ENCODE peak calls at places on chromosomes 2 and 18, in five cellular contexts. I is mesendoderm, U is heart right ventricle, L is adrenal gland, A is PC-9. F is an unnamed sample.

GRCh38 chr2:110869472-110870446 is 137.4 kb downstream of the ACOXL start:
- DNase-seq in L (no peak), A (peak), U (no peak), I (peak), F (no peak)

GRCh38 chr2:53130441-53130943 is 637.1 kb upstream of the CHAC2 start:
- DNase-seq in A (no peak), U (no peak), L (no peak), I (no peak), F (no peak)

GRCh38 chr18:78696698-78697435 is 282.8 kb upstream of the SALL3 start:
- DNase-seq in L (no peak), U (no peak), I (no peak), A (no peak), F (no peak)

GRCh38 chr18:48228301-48228715 is 180.9 kb downstream of the ZBTB7C start:
- DNase-seq in L (peak), A (peak), I (no peak), U (peak), F (no peak)

GRCh38 chr2:207235621-207236020 is 69.9 kb upstream of the KLF7 start:
- DNase-seq in L (no peak), U (no peak), I (no peak), A (no peak), F (no peak)

GRCh38 chr2:105344704-105345345 is 7.5 kb downstream of the C2orf49 start:
- DNase-seq in L (no peak), I (peak), U (no peak), A (peak), F (peak)

GRCh38 chr2:159712929-159713575 is 746 bp downstream of the MARCHF7 start:
- DNase-seq in L (no peak), I (no peak), U (no peak), A (no peak), F (no peak)

GRCh38 chr2:96771792-96772618 is 11.3 kb downstream of the CNNM4 start:
- DNase-seq in A (peak), U (no peak), I (peak), L (no peak), F (no peak)

GRCh38 chr2:26068602-26069298 is 34.9 kb downstream of the RAB10 start:
- DNase-seq in I (peak), L (no peak), U (no peak), A (peak), F (no peak)

GRCh38 chr18:45127395-45127794 is 446.7 kb downstream of the SETBP1 start:
- DNase-seq in A (no peak), L (no peak), I (no peak), U (no peak), F (no peak)

GRCh38 chr2:189648846-189649529 is 12.3 kb upstream of the ASNSD1 start:
- DNase-seq in I (no peak), U (no peak), A (no peak), L (no peak), F (no peak)

GRCh38 chr2:172226244-172227061 is 123.8 kb upstream of the DLX2 start:
- DNase-seq in U (no peak), A (peak), L (no peak), I (no peak), F (no peak)

GRCh38 chr18:14117611-14118010 is 14.6 kb downstream of the ZNF519 start:
- DNase-seq in U (no peak), L (no peak), A (no peak), I (no peak), F (no peak)

GRCh38 chr18:37321578-37322496 is 243.8 kb downstream of the CELF4 start:
- DNase-seq in I (no peak), A (no peak), U (no peak), L (no peak), F (peak)

GRCh38 chr2:42977236-42978174 is 185.1 kb upstream of the HAAO start:
- DNase-seq in A (no peak), L (no peak), I (no peak), U (no peak), F (no peak)

GRCh38 chr2:219207884-219208740 is 1.5 kb downstream of the ZFAND2B start:
- DNase-seq in L (peak), I (no peak), A (no peak), U (no peak), F (no peak)

GRCh38 chr2:20136149-20136548 is 84.7 kb upstream of the LAPTM4A start:
- DNase-seq in L (no peak), I (no peak), U (no peak), A (no peak), F (no peak)

GRCh38 chr2:107607054-107607453 is 219.6 kb upstream of the RGPD4 start:
- DNase-seq in L (no peak), I (no peak), U (no peak), A (no peak), F (no peak)

GRCh38 chr2:176123483-176123843 is 944 bp downstream of the HOXD9 start:
- DNase-seq in L (no peak), I (no peak), U (no peak), A (no peak), F (no peak)

GRCh38 chr2:121839584-121839983 is 84.1 kb downstream of the TSN start:
- DNase-seq in I (no peak), L (no peak), A (no peak), U (no peak), F (no peak)

GRCh38 chr2:74881626-74882298 is 47.8 kb downstream of the HK2 start:
- DNase-seq in I (no peak), L (no peak), U (no peak), A (no peak), F (no peak)

GRCh38 chr2:219634951-219635751 is 7.7 kb downstream of the SLC4A3 start:
- DNase-seq in U (peak), I (no peak), A (no peak), L (no peak), F (no peak)

GRCh38 chr2:157055660-157056199 is 201.8 kb upstream of the GALNT5 start:
- DNase-seq in U (no peak), I (no peak), L (no peak), A (peak), F (no peak)

GRCh38 chr2:12804141-12804857 is 87.6 kb downstream of the TRIB2 start:
- DNase-seq in U (no peak), L (no peak), I (no peak), A (no peak), F (no peak)

GRCh38 chr2:176454893-176455810 is 185.9 kb downstream of the MTX2 start:
- DNase-seq in I (peak), U (peak), L (peak), A (peak), F (peak)

GRCh38 chr18:3151379-3152264 is 68.1 kb downstream of the MYOM1 start:
- DNase-seq in U (no peak), I (peak), A (no peak), L (no peak), F (peak)

GRCh38 chr2:51490576-51491234 is 458.8 kb upstream of the NRXN1 start:
- DNase-seq in I (no peak), A (no peak), U (no peak), L (no peak), F (no peak)

GRCh38 chr2:23596316-23596885 is 211.4 kb downstream of the KLHL29 start:
- DNase-seq in U (no peak), L (peak), A (no peak), I (no peak), F (no peak)

GRCh38 chr2:35714883-35715282 is 640.7 kb upstream of the CRIM1 start:
- DNase-seq in I (no peak), A (no peak), U (no peak), L (no peak), F (no peak)

GRCh38 chr2:226031962-226032441 is 632.5 kb downstream of the NYAP2 start:
- DNase-seq in A (no peak), I (peak), U (no peak), L (no peak), F (peak)

GRCh38 chr2:226030369-226031077 is 631.0 kb downstream of the NYAP2 start:
- DNase-seq in U (no peak), L (peak), A (no peak), I (peak), F (peak)

DNA sequence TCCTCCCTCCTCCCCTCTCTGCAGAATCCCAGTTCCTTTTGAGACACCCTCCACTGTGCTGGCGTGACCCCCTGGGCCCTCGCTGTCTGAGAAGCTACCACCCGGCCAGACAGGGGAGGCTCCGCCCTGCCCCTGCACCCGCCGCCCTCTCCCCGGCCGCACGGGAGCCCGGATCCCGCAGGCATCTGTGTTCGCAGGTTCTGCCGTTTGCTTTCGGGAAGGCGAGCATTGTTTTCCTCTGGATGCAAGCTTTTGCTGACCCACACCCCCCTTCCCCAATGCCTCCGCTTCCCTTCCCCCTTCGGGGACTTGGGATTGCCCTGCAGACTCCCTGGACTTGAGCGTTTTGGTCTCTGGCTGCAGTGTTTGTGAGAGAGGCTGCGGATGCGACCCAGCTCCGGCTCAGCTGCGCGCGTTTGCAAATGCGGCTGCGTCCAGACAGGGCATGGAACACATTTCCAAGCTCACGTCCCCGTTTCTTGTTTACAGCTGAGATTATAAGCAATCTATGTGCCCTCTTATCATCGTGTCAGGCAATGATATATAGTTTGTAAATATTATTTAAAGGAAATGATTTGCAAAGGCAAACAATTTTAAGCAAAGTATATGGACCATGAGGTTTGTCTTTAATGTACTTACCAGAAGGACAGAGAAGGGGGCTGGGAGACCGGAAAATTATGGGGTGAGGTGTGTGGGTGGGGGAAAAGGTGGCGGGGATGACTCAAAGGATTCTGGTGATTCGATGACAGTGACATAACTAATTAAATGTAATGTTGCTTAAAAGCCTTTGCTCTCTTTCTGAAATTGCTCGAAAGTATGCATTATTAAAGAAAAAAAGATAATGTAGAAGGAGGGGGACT is 631.8 kb downstream of the NYAP2 start:
- DNase-seq in L (peak), A (peak), U (peak), I (peak), F (peak)
- H3K4me3 ChIP-seq in L (no peak), A (peak), U (peak), I (no peak), F (peak)

GRCh38 chr2:67873916-67874315 is 188.9 kb downstream of the C1D start:
- DNase-seq in I (no peak), L (no peak), A (no peak), U (no peak), F (no peak)

GRCh38 chr2:67867735-67868134 is 195.1 kb downstream of the C1D start:
- DNase-seq in I (no peak), A (no peak), L (no peak), U (no peak), F (no peak)

GRCh38 chr2:67876176-67876575 is 186.6 kb downstream of the C1D start:
- DNase-seq in I (no peak), U (no peak), L (no peak), A (no peak), F (no peak)

GRCh38 chr2:67871696-67872320 is 191.0 kb downstream of the C1D start:
- DNase-seq in L (no peak), I (no peak), A (no peak), U (no peak), F (no peak)

DNA sequence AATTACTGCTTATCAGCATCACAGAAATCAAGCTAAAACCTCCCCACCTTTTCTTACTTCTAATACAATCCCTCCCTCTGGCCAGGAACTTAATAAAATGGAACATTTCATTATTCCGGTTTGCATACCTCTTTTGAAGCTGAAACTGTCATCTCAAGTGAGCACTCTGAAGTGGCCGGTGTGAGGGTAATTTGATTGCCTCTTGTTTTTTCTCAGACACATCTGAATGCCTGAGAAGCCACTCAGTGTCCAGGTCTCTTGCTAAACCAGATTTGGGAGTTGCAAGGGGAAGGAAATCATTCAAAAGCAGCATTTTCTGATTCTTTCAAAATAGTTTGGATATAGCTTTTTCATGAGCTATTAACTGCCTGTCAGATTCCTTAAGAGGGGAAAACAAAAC is 190.3 kb downstream of the C1D start:
- DNase-seq in I (no peak), A (no peak), L (no peak), U (no peak), F (no peak)
- H3K4me3 ChIP-seq in I (no peak), A (no peak), L (no peak), U (no peak), F (no peak)

DNA sequence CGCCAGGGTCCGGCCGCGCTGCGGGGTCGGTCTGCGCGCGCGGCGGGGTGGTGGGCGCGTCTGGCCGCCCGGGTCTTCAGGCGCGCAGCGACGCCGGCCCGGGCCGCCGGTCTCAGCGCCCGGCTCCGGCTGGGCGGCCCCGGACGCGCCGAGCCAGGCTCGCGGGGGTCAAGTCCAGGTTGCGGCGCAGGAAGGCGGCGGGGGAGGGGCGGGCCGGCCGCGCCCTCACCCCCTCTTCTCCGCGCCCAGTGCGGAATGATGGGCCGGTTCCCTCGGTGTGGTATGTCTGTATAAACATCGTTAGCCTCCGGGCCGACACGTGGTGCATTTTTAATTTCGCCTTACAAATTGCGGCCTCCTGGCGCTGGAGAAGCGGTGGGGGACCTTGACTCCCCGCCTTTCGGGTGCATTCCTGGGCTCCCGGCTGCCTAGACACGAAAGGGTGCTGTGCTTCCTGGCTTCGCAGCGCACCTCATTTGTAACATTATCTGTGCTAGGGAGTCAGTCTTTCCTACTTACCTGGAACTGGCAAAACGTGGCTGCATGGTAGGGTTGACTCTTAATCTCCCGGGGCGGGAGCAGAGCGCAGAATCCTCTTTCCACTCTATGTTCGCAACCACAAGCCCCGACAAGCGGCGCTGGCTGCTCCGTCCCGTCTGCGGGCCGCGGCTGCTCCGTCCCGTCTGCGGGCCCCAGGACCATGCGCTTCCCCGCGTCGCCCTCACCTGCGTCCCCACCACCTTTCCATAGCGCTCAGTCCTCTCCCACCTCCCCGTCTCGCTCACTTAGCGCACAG is 69.0 kb downstream of the CTAGE1 start:
- DNase-seq in A (peak), I (peak), L (peak), U (peak), F (peak)
- H3K4me3 ChIP-seq in A (peak), I (peak), L (no peak), U (peak), F (peak)

GRCh38 chr2:66443183-66443976 is 8.5 kb downstream of the MEIS1 start:
- DNase-seq in A (no peak), U (no peak), L (peak), I (no peak), F (peak)
- H3K4me3 ChIP-seq in A (no peak), U (peak), L (no peak), I (no peak), F (peak)

F was measured in neural progenitor cell.